ENCODE peak calls at places on chromosomes 4 and X, in nine cellular contexts. Z is heart right ventricle; M is CD8-positive, alpha-beta T cell; Y is naive thymus-derived CD4-positive, alpha-beta T cell; C is upper lobe of right lung; V is NT2/D1; W is astrocyte; T is colonic mucosa; F is PC-3. A is an unnamed sample. For H3K9me3, the result is how much of the 10 kb centered on the place peaks cover.

GRCh38 chr4:18847276-18847890 is 825.8 kb upstream of the LCORL start:
- DNase-seq in Z (no peak), M (no peak), Y (no peak), C (no peak), V (no peak), W (peak), T (no peak), F (peak), A (no peak)

GRCh38 chr4:190020790-190021717 is 6.0 kb downstream of the FRG2 start:
- DNase-seq in Z (no peak), M (no peak), Y (no peak), C (peak), V (peak), W (peak), T (peak), F (peak), A (peak)

GRCh38 chr4:180794352-180794751 is 1448.8 kb upstream of the TENM3 start:
- DNase-seq in Z (no peak), M (no peak), Y (no peak), C (no peak), V (no peak), W (no peak), T (no peak), F (no peak), A (no peak)

GRCh38 chrX:110287605-110288004 is 30.3 kb downstream of the AMMECR1 start:
- DNase-seq in Z (no peak), M (no peak), Y (no peak), C (no peak), V (no peak), W (no peak), T (no peak), F (no peak), A (no peak)

GRCh38 chr4:78675325-78675724 is 100.8 kb upstream of the BMP2K start:
- DNase-seq in Z (no peak), M (no peak), Y (no peak), C (no peak), V (no peak), W (no peak), T (no peak), F (no peak), A (no peak)

GRCh38 chrX:49919617-49920016 is 2.8 kb upstream of the CLCN5 start:
- DNase-seq in Z (peak), M (peak), Y (peak), C (no peak), V (peak), W (peak), T (peak), F (peak), A (peak)

GRCh38 chr4:1979477-1980196 is 29.1 kb downstream of the NELFA start:
- DNase-seq in Z (no peak), M (no peak), Y (no peak), C (peak), V (no peak), W (no peak), T (peak), F (no peak), A (no peak)

GRCh38 chrX:136708348-136708747 is 60.4 kb downstream of the CD40LG start:
- DNase-seq in Z (no peak), M (no peak), Y (no peak), C (no peak), V (no peak), W (no peak), T (no peak), F (peak), A (peak)

GRCh38 chr4:150366487-150366999 is 215.4 kb upstream of the MAB21L2 start:
- DNase-seq in Z (no peak), M (no peak), Y (no peak), C (no peak), V (peak), W (no peak), T (no peak), F (no peak), A (peak)

GRCh38 chr4:69120869-69121268 is 24.6 kb downstream of the UGT2B7 start:
- DNase-seq in Z (no peak), M (no peak), Y (no peak), C (no peak), V (no peak), W (no peak), T (no peak), F (peak), A (no peak)

GRCh38 chrX:26915064-26915463 is 548.1 kb downstream of the PPP4R3C start:
- DNase-seq in Z (no peak), M (no peak), Y (no peak), C (no peak), V (no peak), W (peak), T (no peak), F (no peak), A (no peak)

GRCh38 chr4:89056292-89056952 is 563 bp downstream of the FAM13A start:
- DNase-seq in Z (no peak), M (no peak), Y (no peak), C (no peak), V (no peak), W (no peak), T (no peak), F (no peak), A (no peak)

DNA sequence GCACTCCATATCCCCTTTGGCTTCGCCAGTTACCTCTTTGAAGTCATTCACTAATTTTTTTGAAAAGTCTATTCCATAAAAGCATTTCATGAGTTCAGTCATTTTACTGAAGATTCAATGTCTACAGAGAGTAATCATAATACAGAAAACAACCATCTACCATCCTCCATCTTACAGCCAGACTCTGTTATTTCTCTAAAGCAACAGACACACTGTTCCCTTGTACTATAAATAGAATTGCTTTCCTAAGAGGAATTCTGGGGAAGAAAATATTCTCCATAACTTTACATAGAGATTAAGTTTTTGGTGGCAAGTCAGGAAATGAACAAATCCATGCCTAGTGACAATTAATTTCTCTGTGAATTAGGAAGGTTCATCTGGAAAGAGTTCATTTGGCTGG is 37.0 kb downstream of the XK start:
- DNase-seq in Z (no peak), M (no peak), Y (no peak), C (no peak), V (no peak), W (no peak), T (no peak), F (no peak), A (no peak)
- H3K9me3 ChIP-seq in Z (under half), M (under half), Y (under half), C (under half), V (under half), W (under half), T (under half), F (under half), A (under half)

GRCh38 chr4:273312-274017 is 31.8 kb downstream of the ZNF732 start:
- DNase-seq in Z (no peak), M (no peak), Y (no peak), C (no peak), V (no peak), W (no peak), T (no peak), F (no peak), A (no peak)

DNA sequence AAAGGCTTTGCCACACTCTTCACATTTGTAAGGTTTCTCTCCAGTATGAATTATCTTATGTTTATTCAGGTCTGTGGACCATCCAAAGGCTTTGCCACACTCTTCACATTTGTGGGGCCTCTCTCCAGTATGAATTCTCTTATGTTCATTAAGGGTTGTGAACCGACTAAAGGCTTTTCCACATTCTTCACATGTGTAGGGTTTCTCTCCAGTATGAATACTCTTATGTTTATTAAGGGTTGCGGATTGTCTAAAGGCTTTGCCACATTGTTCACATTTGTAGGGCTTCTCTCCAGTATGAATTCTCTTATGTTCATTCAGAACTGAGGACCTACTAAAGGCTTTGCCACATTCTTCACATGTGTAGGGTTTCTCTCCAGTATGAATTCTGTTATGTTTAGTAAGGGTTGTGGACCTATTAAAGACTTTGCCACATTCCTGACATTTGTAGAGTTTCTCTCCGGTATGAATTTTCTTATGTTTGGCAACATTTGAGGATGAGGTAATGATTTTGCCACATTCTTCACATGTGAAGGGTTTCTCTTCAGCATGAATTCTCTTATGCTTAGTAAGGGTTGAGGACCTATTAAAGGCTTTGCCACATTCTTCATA is 33.7 kb downstream of the ZNF732 start:
- DNase-seq in Z (no peak), M (no peak), Y (no peak), C (no peak), V (no peak), W (no peak), T (no peak), F (no peak), A (no peak)
- H3K9me3 ChIP-seq in Z (under half), M (under half), Y (under half), C (half or more), V (half or more), W (under half), T (under half), F (under half), A (half or more)

DNA sequence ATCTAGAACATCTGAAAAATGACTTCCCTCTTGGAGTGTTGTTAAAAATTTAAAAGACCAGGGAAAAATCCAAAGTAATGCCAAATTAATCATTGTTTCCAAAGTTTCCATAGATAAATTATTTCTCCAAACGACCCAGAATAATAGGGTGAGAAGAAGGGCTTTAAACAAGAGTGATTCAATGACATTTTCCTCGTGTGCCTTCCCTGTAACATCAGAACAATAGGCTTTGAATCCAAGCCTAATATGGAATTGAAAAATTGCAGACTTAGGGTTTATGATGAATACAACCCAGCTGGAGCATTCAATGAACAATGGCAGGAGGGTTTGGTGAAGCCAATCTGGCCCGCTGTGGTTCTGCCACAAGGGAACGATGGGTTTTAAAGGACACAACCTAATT is 94.2 kb downstream of the CBLL2 start:
- DNase-seq in Z (no peak), M (no peak), Y (no peak), C (no peak), V (no peak), W (no peak), T (no peak), F (no peak), A (no peak)
- H3K9me3 ChIP-seq in Z (under half), M (under half), Y (under half), C (under half), V (under half), W (under half), T (under half), F (under half), A (under half)

GRCh38 chr4:163180087-163180486 is 13.4 kb upstream of the NAF1 start:
- DNase-seq in Z (no peak), M (no peak), Y (no peak), C (no peak), V (no peak), W (no peak), T (no peak), F (no peak), A (no peak)
- H3K9me3 ChIP-seq in Z (under half), M (under half), Y (under half), C (under half), V (under half), W (under half), T (under half), F (under half), A (under half)

DNA sequence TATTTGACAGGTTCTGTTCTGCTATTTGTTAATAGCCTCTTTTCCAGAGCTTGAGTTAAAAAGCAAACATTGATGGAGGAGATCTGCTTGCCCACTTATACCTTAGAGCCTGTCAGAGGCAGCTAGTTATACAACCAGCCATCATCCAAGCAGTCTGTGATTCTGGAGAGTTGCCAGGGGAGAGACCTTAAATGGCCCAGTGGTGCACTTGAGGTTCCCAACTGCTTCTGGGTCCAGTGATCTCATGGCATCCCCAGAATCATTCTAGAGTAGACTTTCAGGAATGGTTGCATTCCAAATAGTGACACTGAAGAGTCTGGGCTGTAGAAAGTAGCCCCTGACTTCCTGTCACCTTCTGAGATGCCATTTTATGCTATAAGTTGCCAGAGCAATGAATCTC is 160.7 kb downstream of the FHIP1A start:
- DNase-seq in Z (no peak), M (no peak), Y (no peak), C (no peak), V (no peak), W (no peak), T (no peak), F (peak), A (no peak)
- H3K9me3 ChIP-seq in Z (under half), M (under half), Y (under half), C (under half), V (under half), W (under half), T (under half), F (under half), A (under half)

GRCh38 chrX:120111611-120112010 is 4.1 kb downstream of the RHOXF1 start:
- DNase-seq in Z (no peak), M (no peak), Y (no peak), C (no peak), V (no peak), W (no peak), T (no peak), F (peak), A (no peak)
- H3K9me3 ChIP-seq in Z (under half), M (under half), Y (under half), C (under half), V (under half), W (under half), T (under half), F (under half), A (under half)